ENCODE peak calls at places on chromosomes 11 and 22, in four cellular contexts. P is cardiac muscle cell, K is ovary, H is left ventricle myocardium inferior. X is an unnamed sample.

GRCh38 chr22:47198801-47199251 is 436.4 kb downstream of the TBC1D22A start:
- DNase-seq in P (no peak), K (no peak), H (no peak), X (no peak)

GRCh38 chr11:971092-971690 is 45.5 kb downstream of the AP2A2 start:
- DNase-seq in P (no peak), K (no peak), H (no peak), X (no peak)

GRCh38 chr22:22940961-22941605 is 53.5 kb downstream of the IGLL5 start:
- DNase-seq in P (no peak), K (no peak), H (no peak), X (peak; percentile 16)

GRCh38 chr11:111422494-111423249 is 43.6 kb upstream of the POU2AF1 start:
- DNase-seq in P (peak; percentile 54), K (peak; percentile 76), H (peak; percentile 32), X (no peak)

GRCh38 chr11:44604171-44604581 is 38.7 kb downstream of the CD82 start:
- DNase-seq in P (no peak), K (no peak), H (no peak), X (peak; percentile 60)

GRCh38 chr11:1530686-1531256 is 41.3 kb downstream of the DUSP8 start:
- DNase-seq in P (no peak), K (no peak), H (no peak), X (peak; percentile 65)

GRCh38 chr11:10568486-10568941 is at the start of gene LYVE1:
- DNase-seq in P (peak; percentile 51), K (no peak), H (no peak), X (no peak)

GRCh38 chr11:115054541-115055538 is 376.5 kb downstream of the NXPE2 start:
- DNase-seq in P (no peak), K (peak; percentile 38), H (peak; percentile 42), X (no peak)

GRCh38 chr22:47043835-47044721 is 281.6 kb downstream of the TBC1D22A start:
- DNase-seq in P (peak; percentile 28), K (no peak), H (no peak), X (peak; percentile 50)

GRCh38 chr11:90493379-90493778 is 270.5 kb upstream of the CHORDC1 start:
- DNase-seq in P (no peak), K (no peak), H (no peak), X (no peak)
- H3K27ac ChIP-seq in P (no peak overlapping the region), K (no peak overlapping the region), H (no peak overlapping the region), X (no peak overlapping the region)

GRCh38 chr11:47533690-47534135 is 19.2 kb downstream of the CELF1 start:
- DNase-seq in P (peak; percentile 61), K (no peak), H (no peak), X (no peak)
- H3K4me1 ChIP-seq in P (peaks cover 21% of the 10 kb centered on the region), K (peaks cover 21% of the 10 kb centered on the region), H (peaks cover 80% of the 10 kb centered on the region), X (peaks cover 16% of the 10 kb centered on the region)

DNA sequence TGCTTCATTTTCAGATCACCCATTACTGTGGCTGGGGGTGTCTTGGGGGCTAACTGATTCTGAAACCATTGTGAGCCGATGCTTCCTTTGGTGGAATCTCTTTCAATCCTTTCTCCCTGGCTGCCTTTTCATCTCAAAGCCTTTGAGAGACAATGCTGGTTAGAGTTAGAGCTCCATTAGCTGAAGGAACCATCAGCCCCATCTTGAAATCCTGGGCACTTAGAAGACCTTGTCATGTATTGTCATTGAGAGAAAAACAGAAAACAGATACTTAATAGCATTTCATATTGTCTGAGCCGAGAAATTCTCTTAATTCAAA is 6.7 kb downstream of the TEAD1 start:
- DNase-seq in P (no peak), K (no peak), H (no peak), X (no peak)
- TF ChIP-seq CTCF in P (no peak), K (no peak), H (no peak), X (no peak)

DNA sequence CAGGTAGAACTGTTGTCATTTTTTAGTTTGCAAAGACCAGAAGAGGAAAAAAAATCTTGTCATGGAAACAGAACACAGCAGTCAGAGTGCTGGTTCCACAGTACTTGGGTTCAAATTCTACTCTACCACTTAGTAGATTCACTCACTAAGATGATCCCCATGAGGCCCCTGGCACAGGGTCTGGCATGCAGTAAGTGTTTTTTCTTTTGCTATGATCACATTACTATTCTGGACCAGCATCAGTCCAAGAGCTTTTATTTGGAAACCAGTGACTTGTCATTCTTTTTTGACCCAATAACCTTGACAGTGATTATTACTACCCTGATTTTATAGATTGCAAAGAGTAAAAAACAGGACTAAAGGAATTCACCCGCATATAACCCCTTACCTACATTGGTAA is 4.1 kb downstream of the EEF1G start:
- DNase-seq in P (no peak), K (no peak), H (no peak), X (no peak)
- H3K27ac ChIP-seq in P (no peak overlapping the region), K (no peak overlapping the region), H (peak overlapping the region; percentile 9), X (no peak overlapping the region)

X was measured in left lung.